ENCODE peak calls at places on chromosomes 5 and 9, in six cellular contexts. S is brain microvascular endothelial cell, W is IMR-90, J is PC-3, Y is breast epithelium, Z is PC-9. G is an unnamed sample.

GRCh38 chr5:9545301-9545958 is 445 bp downstream of the SEMA5A start:
- DNase-seq in J (no peak), Z (no peak), W (no peak), S (no peak), Y (no peak), G (no peak)

GRCh38 chr5:171622010-171622409 is 163.6 kb upstream of the SMIM23 start:
- DNase-seq in W (no peak), Y (peak), J (no peak), S (no peak), Z (no peak), G (no peak)

GRCh38 chr5:113092683-113093082 is 116.1 kb downstream of the DCP2 start:
- DNase-seq in Y (no peak), Z (no peak), S (no peak), W (no peak), J (peak), G (no peak)

GRCh38 chr5:74074111-74074510 is 448.1 kb downstream of the ARHGEF28 start:
- DNase-seq in Z (no peak), S (no peak), J (no peak), Y (no peak), W (no peak), G (no peak)

GRCh38 chr5:93736284-93736683 is 5.1 kb downstream of the POU5F2 start:
- DNase-seq in Z (no peak), J (no peak), Y (no peak), W (peak), S (no peak), G (no peak)

GRCh38 chr5:113608113-113608551 is 94.6 kb downstream of the YTHDC2 start:
- DNase-seq in Y (no peak), Z (no peak), S (no peak), W (peak), J (peak), G (no peak)

GRCh38 chr5:98110270-98110669 is 663.2 kb upstream of the RGMB start:
- DNase-seq in S (peak), W (peak), J (peak), Y (no peak), Z (no peak), G (peak)

GRCh38 chr5:135999396-136000139 is 29.2 kb upstream of the TGFBI start:
- DNase-seq in Y (no peak), J (peak), Z (no peak), W (peak), S (peak), G (no peak)

GRCh38 chr9:137406876-137407589 is 15.9 kb downstream of the EXD3 start:
- DNase-seq in Y (no peak), S (peak), J (peak), Z (no peak), W (peak), G (no peak)

GRCh38 chr5:149628221-149628620 is 46.9 kb downstream of the ARHGEF37 start:
- DNase-seq in S (no peak), J (no peak), W (no peak), Z (no peak), Y (no peak), G (no peak)

GRCh38 chr9:87592554-87593394 is 95.1 kb downstream of the DAPK1 start:
- DNase-seq in Y (no peak), Z (no peak), W (peak), S (peak), J (no peak), G (no peak)

GRCh38 chr9:107438211-107439030 is 51.1 kb downstream of the KLF4 start:
- DNase-seq in S (no peak), J (peak), W (no peak), Y (no peak), Z (peak), G (no peak)

GRCh38 chr9:136022731-136023400 is 61.7 kb upstream of the UBAC1 start:
- DNase-seq in J (no peak), Y (no peak), Z (no peak), W (no peak), S (no peak), G (no peak)

GRCh38 chr5:137735531-137736284 is at the start of gene KLHL3:
- DNase-seq in W (peak), Y (no peak), S (peak), Z (peak), J (peak), G (no peak)

GRCh38 chr9:74281674-74282073 is 215.5 kb upstream of the RORB start:
- DNase-seq in Y (no peak), J (peak), S (no peak), Z (no peak), W (no peak), G (no peak)

GRCh38 chr9:107755267-107755666 is 265.7 kb upstream of the KLF4 start:
- DNase-seq in W (peak), S (peak), J (peak), Y (peak), Z (peak), G (peak)

GRCh38 chr9:116233160-116233530 is 79.6 kb downstream of the PAPPA start:
- DNase-seq in Y (no peak), Z (no peak), W (no peak), S (no peak), J (no peak), G (no peak)

GRCh38 chr9:21688108-21689102 is 114.0 kb upstream of the MTAP start:
- DNase-seq in W (peak), Z (peak), S (peak), Y (peak), J (peak), G (peak)

GRCh38 chr9:36461341-36461740 is 61.3 kb upstream of the RNF38 start:
- DNase-seq in S (no peak), W (peak), Y (no peak), J (no peak), Z (no peak), G (peak)

GRCh38 chr9:83959061-83959460 is 21.0 kb downstream of the HNRNPK start:
- DNase-seq in Y (no peak), J (peak), W (peak), Z (peak), S (peak), G (peak)

GRCh38 chr5:122492675-122493074 is 180.6 kb downstream of the SNCAIP start:
- DNase-seq in W (no peak), Z (no peak), S (peak), Y (no peak), J (peak), G (no peak)

GRCh38 chr9:18109670-18110069 is 364.3 kb upstream of the ADAMTSL1 start:
- DNase-seq in S (no peak), W (no peak), Y (no peak), J (no peak), Z (no peak), G (no peak)

GRCh38 chr9:3809724-3810123 is 283.9 kb upstream of the RFX3 start:
- DNase-seq in J (peak), W (peak), S (no peak), Y (peak), Z (no peak), G (no peak)

GRCh38 chr5:34991486-34992238 is 56.1 kb downstream of the AGXT2 start:
- DNase-seq in J (no peak), Y (no peak), W (peak), S (peak), Z (no peak), G (no peak)

GRCh38 chr9:107462691-107463090 is 26.9 kb downstream of the KLF4 start:
- DNase-seq in S (peak), W (no peak), Z (no peak), J (peak), Y (no peak), G (no peak)

GRCh38 chr5:28397502-28397941 is 1359.1 kb upstream of the CDH9 start:
- DNase-seq in J (no peak), S (peak), Z (no peak), W (no peak), Y (no peak), G (peak)

GRCh38 chr9:34558911-34559615 is 30.5 kb downstream of the CNTFR start:
- DNase-seq in J (no peak), Z (no peak), S (no peak), Y (peak), W (no peak), G (no peak)

GRCh38 chr5:123538670-123539459 is 26.9 kb downstream of the CSNK1G3 start:
- DNase-seq in W (no peak), Y (no peak), Z (no peak), J (no peak), S (peak), G (no peak)

GRCh38 chr9:37215456-37216229 is 95.3 kb downstream of the ZCCHC7 start:
- DNase-seq in S (no peak), J (peak), Y (no peak), Z (no peak), W (peak), G (no peak)

GRCh38 chr9:34659592-34660253 is 2.7 kb downstream of the CCL27 start:
- DNase-seq in J (peak), Y (no peak), Z (peak), S (no peak), W (peak), G (no peak)

GRCh38 chr9:134495881-134496412 is 145.7 kb upstream of the COL5A1 start:
- DNase-seq in Z (no peak), Y (no peak), W (no peak), J (no peak), S (no peak), G (no peak)

GRCh38 chr9:129006328-129007034 is 21.6 kb downstream of the SH3GLB2 start:
- DNase-seq in Z (peak), J (peak), Y (peak), W (peak), S (peak), G (no peak)

GRCh38 chr5:159403906-159404641 is 73.8 kb upstream of the IL12B start:
- DNase-seq in W (no peak), J (no peak), Y (no peak), Z (peak), S (no peak), G (no peak)

GRCh38 chr9:130825809-130826208 is 9.2 kb upstream of the ABL1 start:
- DNase-seq in J (no peak), W (no peak), S (no peak), Y (no peak), Z (no peak), G (no peak)

GRCh38 chr5:149586708-149587318 is 5.5 kb downstream of the ARHGEF37 start:
- DNase-seq in W (no peak), Z (peak), Y (no peak), J (peak), S (no peak), G (no peak)

GRCh38 chr9:121703014-121703734 is 51.7 kb downstream of the DAB2IP start:
- DNase-seq in J (no peak), Y (no peak), Z (no peak), W (no peak), S (no peak), G (no peak)
- TF ChIP-seq CTCF in J (peak), Y (no peak), Z (no peak), W (no peak), S (peak), G (no peak)

GRCh38 chr5:170278611-170279500 is 18.7 kb downstream of the LCP2 start:
- DNase-seq in W (no peak), Y (peak), J (no peak), S (no peak), Z (no peak), G (no peak)
- H3K4me3 ChIP-seq in W (no peak), Y (no peak), J (no peak), S (no peak), Z (no peak), G (no peak)

GRCh38 chr5:66757219-66757833 is 161.1 kb downstream of the MAST4 start:
- DNase-seq in S (peak), Y (peak), W (peak), Z (no peak), J (peak), G (peak)
- TF ChIP-seq CTCF in S (peak), Y (peak), W (peak), Z (peak), J (peak), G (no peak)

DNA sequence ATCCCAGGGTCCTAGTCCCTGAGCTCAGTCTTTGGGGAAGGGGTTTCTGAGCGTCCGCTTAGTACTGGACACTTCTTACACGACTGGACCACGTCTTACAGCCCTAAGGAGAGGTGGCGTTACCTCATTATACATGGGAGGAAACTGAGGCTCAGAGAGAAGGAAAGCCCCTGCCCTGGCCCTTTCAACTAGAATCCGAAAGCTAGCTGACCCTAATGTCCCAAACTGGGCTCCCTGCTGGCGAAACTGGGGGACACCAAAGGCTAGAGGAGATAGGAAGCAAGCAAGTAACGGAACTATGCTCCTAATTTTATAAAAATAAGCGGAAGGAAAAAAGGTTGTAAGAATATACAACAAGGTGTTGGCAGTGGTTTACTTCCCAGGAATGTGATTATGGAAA is 14.2 kb downstream of the LHX6 start:
- DNase-seq in Z (no peak), J (no peak), S (no peak), Y (no peak), W (no peak), G (no peak)
- H3K4me3 ChIP-seq in Z (no peak), J (peak), S (no peak), Y (no peak), W (peak), G (peak)

GRCh38 chr9:98796364-98797101 is at the start of gene ANKS6:
- DNase-seq in S (peak), Z (no peak), W (peak), J (peak), Y (peak), G (no peak)
- TF ChIP-seq CTCF in S (peak), Z (peak), W (peak), J (no peak), Y (no peak), G (peak)

DNA sequence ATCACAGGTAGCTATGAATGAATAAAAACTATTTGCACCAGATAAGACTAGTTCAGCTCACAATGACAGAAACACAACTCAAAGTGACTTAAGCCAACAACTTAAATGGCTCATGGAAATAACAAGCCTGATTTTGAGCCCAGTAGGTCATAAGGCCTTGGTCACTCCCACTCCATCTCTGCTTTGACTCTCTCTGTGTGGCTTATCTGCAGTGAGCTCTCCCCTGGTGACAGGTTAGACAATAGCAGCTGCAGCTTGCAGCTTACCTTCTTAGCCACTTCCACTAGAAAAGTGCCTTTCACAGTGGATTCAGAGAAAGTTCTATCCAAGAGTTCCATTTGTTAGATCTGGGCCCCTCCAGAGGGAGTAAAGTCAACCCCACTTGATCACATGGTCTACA is 315.7 kb downstream of the RAB3C start:
- DNase-seq in Y (no peak), Z (no peak), W (no peak), S (no peak), J (no peak), G (no peak)
- H3K4me3 ChIP-seq in Y (no peak), Z (no peak), W (no peak), S (no peak), J (no peak), G (no peak)

G was measured in AG04449.